ENCODE peak calls at places on chromosomes 4 and X, in seven cellular contexts. One of them, this sample, is unnamed.

GRCh38 chr4:170248576-170248975 is 158.8 kb upstream of the AADAT start:
- DNase-seq in ascending aorta: no peak
- DNase-seq in HCT116: no peak
- DNase-seq in neural crest cell: no peak
- DNase-seq in GM06990: no peak
- DNase-seq in cardiac fibroblast: no peak
- DNase-seq in mesothelial cell of epicardium: no peak
- DNase-seq in this sample: no peak

GRCh38 chrX:71315917-71316316 is 14.4 kb downstream of the ITGB1BP2 start:
- DNase-seq in ascending aorta: no peak
- DNase-seq in neural crest cell: no peak
- DNase-seq in GM06990: no peak
- DNase-seq in cardiac fibroblast: peak; percentile 32
- DNase-seq in HCT116: no peak
- DNase-seq in mesothelial cell of epicardium: no peak
- DNase-seq in this sample: no peak

GRCh38 chrX:3268804-3269203 is 77.6 kb downstream of the MXRA5 start:
- DNase-seq in GM06990: no peak
- DNase-seq in cardiac fibroblast: peak; percentile 30
- DNase-seq in ascending aorta: no peak
- DNase-seq in mesothelial cell of epicardium: no peak
- DNase-seq in neural crest cell: no peak
- DNase-seq in HCT116: no peak
- DNase-seq in this sample: no peak

GRCh38 chrX:70292788-70293187 is 2.9 kb downstream of the KIF4A start:
- DNase-seq in mesothelial cell of epicardium: no peak
- DNase-seq in ascending aorta: no peak
- DNase-seq in neural crest cell: no peak
- DNase-seq in cardiac fibroblast: peak; percentile 11
- DNase-seq in GM06990: no peak
- DNase-seq in HCT116: no peak
- DNase-seq in this sample: no peak

GRCh38 chr4:88660446-88661294 is 37.0 kb downstream of the NAP1L5 start:
- DNase-seq in GM06990: no peak
- DNase-seq in cardiac fibroblast: peak; percentile 80
- DNase-seq in neural crest cell: no peak
- DNase-seq in ascending aorta: no peak
- DNase-seq in HCT116: no peak
- DNase-seq in mesothelial cell of epicardium: no peak
- DNase-seq in this sample: no peak

GRCh38 chr4:60605651-60606354 is 594.3 kb upstream of the ADGRL3 start:
- DNase-seq in ascending aorta: no peak
- DNase-seq in neural crest cell: no peak
- DNase-seq in HCT116: no peak
- DNase-seq in mesothelial cell of epicardium: no peak
- DNase-seq in GM06990: no peak
- DNase-seq in cardiac fibroblast: peak; percentile 72
- DNase-seq in this sample: no peak

GRCh38 chr4:150367326-150367725 is 214.6 kb upstream of the MAB21L2 start:
- DNase-seq in ascending aorta: no peak
- DNase-seq in cardiac fibroblast: no peak
- DNase-seq in GM06990: no peak
- DNase-seq in HCT116: no peak
- DNase-seq in mesothelial cell of epicardium: no peak
- DNase-seq in neural crest cell: no peak
- DNase-seq in this sample: no peak

GRCh38 chr4:170226288-170226687 is 136.5 kb upstream of the AADAT start:
- DNase-seq in neural crest cell: no peak
- DNase-seq in HCT116: no peak
- DNase-seq in ascending aorta: no peak
- DNase-seq in mesothelial cell of epicardium: no peak
- DNase-seq in GM06990: no peak
- DNase-seq in cardiac fibroblast: no peak
- DNase-seq in this sample: no peak

GRCh38 chr4:174553828-174554227 is 31.5 kb upstream of the HPGD start:
- DNase-seq in HCT116: no peak
- DNase-seq in mesothelial cell of epicardium: no peak
- DNase-seq in ascending aorta: no peak
- DNase-seq in GM06990: no peak
- DNase-seq in cardiac fibroblast: peak; percentile 43
- DNase-seq in neural crest cell: no peak
- DNase-seq in this sample: no peak

GRCh38 chr4:123746981-123747380 is 350.4 kb downstream of the SPRY1 start:
- DNase-seq in cardiac fibroblast: peak; percentile 48
- DNase-seq in GM06990: no peak
- DNase-seq in neural crest cell: no peak
- DNase-seq in HCT116: no peak
- DNase-seq in ascending aorta: no peak
- DNase-seq in mesothelial cell of epicardium: no peak
- DNase-seq in this sample: no peak

GRCh38 chrX:30819080-30819479 is 70.0 kb downstream of the TAB3 start:
- DNase-seq in cardiac fibroblast: no peak
- DNase-seq in HCT116: no peak
- DNase-seq in neural crest cell: no peak
- DNase-seq in GM06990: no peak
- DNase-seq in mesothelial cell of epicardium: no peak
- DNase-seq in ascending aorta: no peak
- DNase-seq in this sample: no peak

GRCh38 chr4:25919676-25920075 is 5.7 kb downstream of the SMIM20 start:
- DNase-seq in GM06990: no peak
- DNase-seq in cardiac fibroblast: no peak
- DNase-seq in ascending aorta: no peak
- DNase-seq in mesothelial cell of epicardium: no peak
- DNase-seq in neural crest cell: no peak
- DNase-seq in HCT116: no peak
- DNase-seq in this sample: no peak

GRCh38 chr4:113869743-113870375 is 108.3 kb upstream of the CAMK2D start:
- DNase-seq in mesothelial cell of epicardium: no peak
- DNase-seq in GM06990: peak; percentile 64
- DNase-seq in cardiac fibroblast: peak; percentile 88
- DNase-seq in HCT116: peak; percentile 1
- DNase-seq in ascending aorta: no peak
- DNase-seq in neural crest cell: no peak
- DNase-seq in this sample: no peak

GRCh38 chr4:109075617-109076016 is 226.8 kb downstream of the COL25A1 start:
- DNase-seq in neural crest cell: no peak
- DNase-seq in GM06990: no peak
- DNase-seq in mesothelial cell of epicardium: no peak
- DNase-seq in cardiac fibroblast: no peak
- DNase-seq in ascending aorta: no peak
- DNase-seq in HCT116: no peak
- DNase-seq in this sample: no peak

GRCh38 chr4:127686656-127687055 is 43.5 kb upstream of the SLC25A31 start:
- DNase-seq in neural crest cell: no peak
- DNase-seq in HCT116: peak; percentile 45
- DNase-seq in ascending aorta: no peak
- DNase-seq in GM06990: no peak
- DNase-seq in mesothelial cell of epicardium: no peak
- DNase-seq in cardiac fibroblast: peak; percentile 60
- DNase-seq in this sample: no peak

GRCh38 chr4:123031664-123032063 is 109.3 kb upstream of the NUDT6 start:
- DNase-seq in mesothelial cell of epicardium: no peak
- DNase-seq in HCT116: no peak
- DNase-seq in cardiac fibroblast: no peak
- DNase-seq in ascending aorta: no peak
- DNase-seq in GM06990: no peak
- DNase-seq in neural crest cell: no peak
- DNase-seq in this sample: no peak

GRCh38 chrX:2764766-2765666 is 13.2 kb downstream of the XG start:
- DNase-seq in neural crest cell: no peak
- DNase-seq in HCT116: no peak
- DNase-seq in mesothelial cell of epicardium: no peak
- DNase-seq in ascending aorta: no peak
- DNase-seq in GM06990: no peak
- DNase-seq in cardiac fibroblast: no peak
- DNase-seq in this sample: no peak

GRCh38 chr4:98510757-98511517 is 147.5 kb downstream of the TSPAN5 start:
- DNase-seq in neural crest cell: no peak
- DNase-seq in mesothelial cell of epicardium: no peak
- DNase-seq in HCT116: no peak
- DNase-seq in ascending aorta: no peak
- DNase-seq in GM06990: no peak
- DNase-seq in cardiac fibroblast: peak; percentile 79
- DNase-seq in this sample: no peak

GRCh38 chrX:20026278-20026677 is 35.4 kb upstream of the BCLAF3 start:
- DNase-seq in mesothelial cell of epicardium: no peak
- DNase-seq in GM06990: no peak
- DNase-seq in ascending aorta: no peak
- DNase-seq in neural crest cell: no peak
- DNase-seq in cardiac fibroblast: peak; percentile 22
- DNase-seq in HCT116: no peak
- DNase-seq in this sample: no peak

GRCh38 chr4:182093947-182094346 is 149.3 kb upstream of the TENM3 start:
- DNase-seq in HCT116: no peak
- DNase-seq in ascending aorta: no peak
- DNase-seq in mesothelial cell of epicardium: no peak
- DNase-seq in neural crest cell: no peak
- DNase-seq in GM06990: no peak
- DNase-seq in cardiac fibroblast: no peak
- DNase-seq in this sample: no peak

GRCh38 chrX:96776966-96777365 is 92.3 kb downstream of the DIAPH2 start:
- DNase-seq in HCT116: no peak
- DNase-seq in GM06990: no peak
- DNase-seq in cardiac fibroblast: peak; percentile 31
- DNase-seq in ascending aorta: no peak
- DNase-seq in mesothelial cell of epicardium: no peak
- DNase-seq in neural crest cell: no peak
- DNase-seq in this sample: no peak

GRCh38 chr4:184293552-184293951 is 75.9 kb upstream of the ENPP6 start:
- DNase-seq in mesothelial cell of epicardium: no peak
- DNase-seq in GM06990: no peak
- DNase-seq in neural crest cell: no peak
- DNase-seq in ascending aorta: no peak
- DNase-seq in HCT116: no peak
- DNase-seq in cardiac fibroblast: peak; percentile 25
- DNase-seq in this sample: no peak

GRCh38 chr4:23368081-23368697 is 521.7 kb downstream of the PPARGC1A start:
- DNase-seq in neural crest cell: no peak
- DNase-seq in ascending aorta: no peak
- DNase-seq in cardiac fibroblast: no peak
- DNase-seq in mesothelial cell of epicardium: no peak
- DNase-seq in HCT116: no peak
- DNase-seq in GM06990: no peak
- DNase-seq in this sample: peak; percentile 69

GRCh38 chr4:79225360-79225759 is 100.5 kb downstream of the NAA11 start:
- DNase-seq in GM06990: no peak
- DNase-seq in ascending aorta: no peak
- DNase-seq in cardiac fibroblast: no peak
- DNase-seq in mesothelial cell of epicardium: no peak
- DNase-seq in neural crest cell: no peak
- DNase-seq in HCT116: no peak
- DNase-seq in this sample: no peak

GRCh38 chr4:3413217-3413671 is 28.5 kb upstream of the HGFAC start:
- DNase-seq in cardiac fibroblast: no peak
- DNase-seq in ascending aorta: no peak
- DNase-seq in HCT116: no peak
- DNase-seq in mesothelial cell of epicardium: no peak
- DNase-seq in GM06990: no peak
- DNase-seq in neural crest cell: no peak
- DNase-seq in this sample: peak; percentile 23

GRCh38 chrX:122945328-122945727 is 238.8 kb upstream of the GRIA3 start:
- DNase-seq in HCT116: no peak
- DNase-seq in cardiac fibroblast: no peak
- DNase-seq in neural crest cell: no peak
- DNase-seq in ascending aorta: no peak
- DNase-seq in mesothelial cell of epicardium: no peak
- DNase-seq in GM06990: no peak
- DNase-seq in this sample: no peak

GRCh38 chrX:72340046-72340445 is 34.3 kb upstream of the CITED1 start:
- DNase-seq in GM06990: no peak
- DNase-seq in ascending aorta: no peak
- DNase-seq in cardiac fibroblast: no peak
- DNase-seq in mesothelial cell of epicardium: no peak
- DNase-seq in HCT116: no peak
- DNase-seq in neural crest cell: no peak
- DNase-seq in this sample: no peak

GRCh38 chr4:20764353-20764752 is 64.1 kb downstream of the PACRGL start:
- DNase-seq in ascending aorta: no peak
- DNase-seq in mesothelial cell of epicardium: no peak
- DNase-seq in cardiac fibroblast: peak; percentile 11
- DNase-seq in HCT116: no peak
- DNase-seq in neural crest cell: no peak
- DNase-seq in GM06990: no peak
- DNase-seq in this sample: no peak

GRCh38 chrX:111006119-111006518 is 89.9 kb upstream of the PAK3 start:
- DNase-seq in cardiac fibroblast: peak; percentile 3
- DNase-seq in ascending aorta: no peak
- DNase-seq in HCT116: no peak
- DNase-seq in mesothelial cell of epicardium: no peak
- DNase-seq in neural crest cell: no peak
- DNase-seq in GM06990: no peak
- DNase-seq in this sample: no peak

GRCh38 chr4:167614866-167615265 is 380.6 kb upstream of the SPOCK3 start:
- DNase-seq in mesothelial cell of epicardium: no peak
- DNase-seq in cardiac fibroblast: peak; percentile 13
- DNase-seq in neural crest cell: no peak
- DNase-seq in HCT116: no peak
- DNase-seq in ascending aorta: no peak
- DNase-seq in GM06990: no peak
- DNase-seq in this sample: no peak

GRCh38 chr4:87465739-87466366 is 43.5 kb downstream of the NUDT9 start:
- DNase-seq in HCT116: peak; percentile 38
- DNase-seq in ascending aorta: no peak
- DNase-seq in neural crest cell: no peak
- DNase-seq in cardiac fibroblast: peak; percentile 77
- DNase-seq in mesothelial cell of epicardium: no peak
- DNase-seq in GM06990: peak; percentile 2
- DNase-seq in this sample: no peak
- TF ChIP-seq CTCF in HCT116: peak; percentile 51
- TF ChIP-seq CTCF in ascending aorta: peak; percentile 57
- TF ChIP-seq CTCF in neural crest cell: peak; percentile 85
- TF ChIP-seq CTCF in cardiac fibroblast: peak; percentile 57
- TF ChIP-seq CTCF in mesothelial cell of epicardium: peak; percentile 75
- TF ChIP-seq CTCF in GM06990: peak; percentile 52
- TF ChIP-seq CTCF in this sample: peak; percentile 67

GRCh38 chr4:139861471-139861870 is 195.9 kb downstream of the MGST2 start:
- DNase-seq in mesothelial cell of epicardium: no peak
- DNase-seq in GM06990: no peak
- DNase-seq in HCT116: no peak
- DNase-seq in cardiac fibroblast: no peak
- DNase-seq in ascending aorta: no peak
- DNase-seq in neural crest cell: no peak
- DNase-seq in this sample: no peak
- TF ChIP-seq CTCF in mesothelial cell of epicardium: no peak
- TF ChIP-seq CTCF in GM06990: no peak
- TF ChIP-seq CTCF in HCT116: no peak
- TF ChIP-seq CTCF in cardiac fibroblast: no peak
- TF ChIP-seq CTCF in ascending aorta: no peak
- TF ChIP-seq CTCF in neural crest cell: no peak
- TF ChIP-seq CTCF in this sample: no peak

GRCh38 chr4:163251204-163251603 is 81.2 kb downstream of the NPY1R start:
- DNase-seq in GM06990: no peak
- DNase-seq in ascending aorta: no peak
- DNase-seq in neural crest cell: no peak
- DNase-seq in cardiac fibroblast: no peak
- DNase-seq in HCT116: peak; percentile 13
- DNase-seq in mesothelial cell of epicardium: no peak
- DNase-seq in this sample: no peak
- TF ChIP-seq CTCF in GM06990: peak; percentile 29
- TF ChIP-seq CTCF in ascending aorta: no peak
- TF ChIP-seq CTCF in neural crest cell: peak; percentile 27
- TF ChIP-seq CTCF in cardiac fibroblast: no peak
- TF ChIP-seq CTCF in HCT116: peak; percentile 42
- TF ChIP-seq CTCF in mesothelial cell of epicardium: no peak
- TF ChIP-seq CTCF in this sample: no peak

GRCh38 chrX:140572724-140573123 is 67.9 kb upstream of the SOX3 start:
- DNase-seq in HCT116: no peak
- DNase-seq in cardiac fibroblast: peak; percentile 15
- DNase-seq in mesothelial cell of epicardium: no peak
- DNase-seq in GM06990: no peak
- DNase-seq in ascending aorta: no peak
- DNase-seq in neural crest cell: peak; percentile 54
- DNase-seq in this sample: peak; percentile 41
- TF ChIP-seq CTCF in HCT116: peak; percentile 44
- TF ChIP-seq CTCF in cardiac fibroblast: peak; percentile 49
- TF ChIP-seq CTCF in mesothelial cell of epicardium: no peak
- TF ChIP-seq CTCF in GM06990: peak; percentile 85
- TF ChIP-seq CTCF in ascending aorta: peak; percentile 52
- TF ChIP-seq CTCF in neural crest cell: peak; percentile 84
- TF ChIP-seq CTCF in this sample: peak; percentile 55

This sample was measured in glutamatergic neuron.